ENCODE peak calls at places on chromosomes 3 and 15, in four cellular contexts. Y is ovary, M is HFF-Myc, T is adrenal gland. Z is an unnamed sample.

GRCh38 chr3:30315452-30315851 is 290.9 kb upstream of the TGFBR2 start:
- DNase-seq in Y (no peak), T (no peak), M (no peak), Z (no peak)

GRCh38 chr15:86055688-86056087 is 24.0 kb upstream of the AGBL1 start:
- DNase-seq in M (no peak), T (no peak), Y (no peak), Z (no peak)

GRCh38 chr15:25743160-25743908 is 119.8 kb downstream of the ATP10A start:
- DNase-seq in T (no peak), M (no peak), Y (no peak), Z (no peak)

GRCh38 chr3:182962162-182962561 is 18.2 kb downstream of the DCUN1D1 start:
- DNase-seq in M (no peak), Y (peak), T (peak), Z (peak)

GRCh38 chr3:141311170-141311495 is 57.2 kb upstream of the ZBTB38 start:
- DNase-seq in T (no peak), Y (no peak), M (no peak), Z (no peak)

GRCh38 chr3:112979244-112979832 is 4.4 kb upstream of the CD200R1 start:
- DNase-seq in M (peak), T (no peak), Y (no peak), Z (no peak)

GRCh38 chr15:63905131-63905530 is 71.4 kb upstream of the HERC1 start:
- DNase-seq in T (no peak), M (no peak), Y (no peak), Z (no peak)

GRCh38 chr3:140906785-140907184 is 34.9 kb upstream of the SLC25A36 start:
- DNase-seq in M (no peak), T (no peak), Y (no peak), Z (no peak)

GRCh38 chr3:142973217-142974009 is 9.9 kb upstream of the PAQR9 start:
- DNase-seq in T (peak), M (no peak), Y (no peak), Z (peak)

GRCh38 chr15:72009207-72009606 is 108.7 kb downstream of the MYO9A start:
- DNase-seq in M (no peak), Y (no peak), T (no peak), Z (no peak)

GRCh38 chr3:46208167-46208704 is at the start of gene CCR1:
- DNase-seq in Y (no peak), T (peak), M (no peak), Z (no peak)

GRCh38 chr15:52678036-52678467 is 1.1 kb downstream of the ATOSA start:
- DNase-seq in Y (peak), M (peak), T (peak), Z (peak)
- TF ChIP-seq CTCF in Y (no peak), M (no peak), T (no peak), Z (no peak)

GRCh38 chr3:95280711-95281352 is 1218.0 kb downstream of the NSUN3 start:
- DNase-seq in Y (no peak), M (no peak), T (no peak), Z (no peak)
- TF ChIP-seq CTCF in Y (no peak), M (no peak), T (no peak), Z (no peak)

DNA sequence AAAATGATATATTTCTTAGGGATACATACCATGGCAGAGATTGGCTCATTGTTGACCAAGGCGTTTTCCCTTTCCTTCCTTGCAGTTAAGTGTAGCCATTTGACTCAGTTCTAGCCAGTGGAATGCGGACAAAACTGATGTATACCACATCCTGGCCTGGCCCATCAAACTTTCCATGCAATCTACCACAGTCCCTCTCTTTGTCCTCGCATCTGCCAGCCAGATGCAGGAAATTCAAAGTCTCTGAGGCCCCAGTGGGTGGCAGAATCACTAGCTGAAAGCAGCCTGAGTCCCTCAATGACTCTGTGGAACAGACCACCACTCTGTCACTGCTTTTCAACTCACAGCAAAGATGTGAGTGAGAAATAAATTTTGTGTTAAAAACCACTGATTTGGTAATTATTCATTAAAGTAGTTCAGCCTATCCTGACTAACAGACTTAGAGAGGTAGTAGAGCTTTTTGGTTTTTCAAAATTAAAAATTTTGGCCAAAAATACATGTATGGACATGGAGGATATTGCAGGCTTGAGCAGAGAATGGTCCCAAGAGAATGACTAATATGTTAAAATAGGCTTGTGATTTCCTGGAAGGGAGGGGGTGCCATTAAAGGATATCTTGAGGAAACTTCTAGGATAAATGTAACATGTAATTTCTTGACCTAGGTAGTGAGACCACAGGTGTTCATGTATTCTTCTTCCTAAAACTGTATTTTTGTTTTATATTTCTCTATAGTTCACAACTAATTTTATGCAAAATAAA is 10.9 kb downstream of the LRRFIP2 start:
- DNase-seq in Y (no peak), M (peak), T (no peak), Z (no peak)
- TF ChIP-seq CTCF in Y (no peak), M (no peak), T (no peak), Z (no peak)

DNA sequence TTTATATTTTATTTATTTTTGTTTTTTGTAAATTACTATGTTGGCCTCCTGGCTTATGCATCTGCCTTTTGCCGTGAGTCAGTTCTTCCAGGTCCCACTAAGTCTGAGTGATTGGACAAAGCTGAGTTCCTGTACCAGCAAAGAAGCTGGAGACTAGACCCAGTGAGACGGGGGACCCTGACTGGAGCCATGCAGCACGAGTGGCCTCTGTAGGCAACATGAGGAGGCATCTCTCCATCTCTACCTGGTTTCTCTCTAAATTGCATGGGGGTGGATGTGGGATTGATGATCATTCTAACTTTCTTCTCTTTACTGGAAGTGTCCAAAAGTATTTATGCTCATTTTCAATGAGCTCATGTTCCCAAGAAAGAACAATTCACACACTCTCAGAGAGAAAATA is 155.3 kb upstream of the MRPL3 start:
- DNase-seq in M (no peak), T (no peak), Y (no peak), Z (no peak)
- TF ChIP-seq CTCF in M (no peak), T (no peak), Y (no peak), Z (no peak)

GRCh38 chr3:167102071-167102470 is 278.0 kb downstream of the ZBBX start:
- DNase-seq in M (no peak), Y (no peak), T (no peak), Z (no peak)
- TF ChIP-seq CTCF in M (no peak), Y (no peak), T (no peak), Z (no peak)

Z was measured in gastrocnemius medialis.